ENCODE peak calls at places on chromosomes 5 and 9, in six cellular contexts. D is left ventricle myocardium inferior, T is psoas muscle, H is dorsolateral prefrontal cortex, E is astrocyte, V is heart left ventricle. J is an unnamed sample.

GRCh38 chr9:134405527-134405926 is 79.3 kb downstream of the RXRA start:
- DNase-seq in V (no peak), D (no peak), T (no peak), E (no peak), H (no peak), J (no peak)

GRCh38 chr9:89756891-89757537 is 152.2 kb downstream of the GADD45G start:
- DNase-seq in H (no peak), T (peak; percentile 72), D (peak; percentile 71), V (peak; percentile 68), E (no peak), J (no peak)

GRCh38 chr9:92655896-92656536 is 13.9 kb downstream of the IPPK start:
- DNase-seq in H (no peak), D (no peak), T (no peak), V (no peak), E (no peak), J (no peak)

GRCh38 chr5:111810087-111810486 is 53.1 kb upstream of the NREP start:
- DNase-seq in H (no peak), E (no peak), V (no peak), T (no peak), D (no peak), J (peak; percentile 5)

GRCh38 chr5:131355972-131356528 is 92.2 kb downstream of the CDC42SE2 start:
- DNase-seq in D (no peak), E (peak; percentile 37), V (no peak), T (no peak), H (no peak), J (no peak)

GRCh38 chr9:18498947-18499585 is 25.1 kb downstream of the ADAMTSL1 start:
- DNase-seq in T (no peak), E (no peak), D (no peak), H (no peak), V (no peak), J (peak; percentile 36)

GRCh38 chr5:150565868-150566267 is 57.9 kb downstream of the NDST1 start:
- DNase-seq in V (no peak), H (no peak), E (no peak), D (no peak), T (no peak), J (no peak)

GRCh38 chr9:4400731-4401130 is 89.5 kb upstream of the SLC1A1 start:
- DNase-seq in V (no peak), T (no peak), E (no peak), D (no peak), H (no peak), J (no peak)

GRCh38 chr5:1471240-1471853 is 26.1 kb upstream of the SLC6A3 start:
- DNase-seq in V (no peak), E (no peak), D (no peak), T (peak; percentile 42), H (peak; percentile 21), J (no peak)

GRCh38 chr9:107435415-107435814 is 54.2 kb downstream of the KLF4 start:
- DNase-seq in H (no peak), T (no peak), V (no peak), E (no peak), D (no peak), J (no peak)

GRCh38 chr9:126439402-126439765 is 112.8 kb downstream of the MVB12B start:
- DNase-seq in H (no peak), T (no peak), D (no peak), E (peak; percentile 83), V (no peak), J (peak; percentile 41)

GRCh38 chr5:67003373-67003905 is 193.2 kb downstream of the CD180 start:
- DNase-seq in V (no peak), E (peak; percentile 34), H (no peak), D (no peak), T (no peak), J (peak; percentile 47)

GRCh38 chr9:69971643-69972449 is 71.8 kb upstream of the MAMDC2 start:
- DNase-seq in D (peak; percentile 80), E (peak; percentile 64), V (peak; percentile 63), T (peak; percentile 86), H (peak; percentile 70), J (peak; percentile 62)

GRCh38 chr9:96853711-96854072 is 622 bp downstream of the ZNF782 start:
- DNase-seq in D (no peak), H (no peak), V (no peak), T (no peak), E (no peak), J (no peak)

DNA sequence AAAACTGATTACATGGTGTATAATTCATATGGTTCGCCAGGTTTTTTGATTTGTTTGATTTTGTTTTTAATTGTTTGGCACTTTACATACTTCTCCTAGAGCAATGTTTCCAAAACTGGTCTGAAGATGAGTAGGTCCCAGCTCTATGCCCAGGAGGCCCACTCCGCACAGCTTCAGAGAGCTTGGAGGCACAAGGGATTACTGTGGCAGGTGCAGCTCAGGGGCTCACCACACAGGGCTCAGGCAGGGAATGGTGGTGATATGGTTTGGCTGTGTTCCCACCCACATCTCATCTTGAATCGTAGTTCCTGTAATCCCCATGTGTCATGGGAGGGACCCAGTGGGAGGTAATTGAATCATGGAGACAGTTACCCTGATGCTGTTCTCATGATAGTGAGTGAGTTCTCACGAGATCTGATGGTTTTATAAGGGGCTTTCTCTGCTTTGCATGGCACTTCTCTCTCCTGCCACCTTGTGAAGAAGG is 296.6 kb downstream of the MED10 start:
- DNase-seq in T (no peak), E (no peak), D (no peak), H (no peak), V (no peak), J (no peak)
- H3K27me3 ChIP-seq in T (no peaks in the 10 kb centered on the region), E (no peaks in the 10 kb centered on the region), D (peaks cover 11% of the 10 kb centered on the region), H (no peaks in the 10 kb centered on the region), V (no peaks in the 10 kb centered on the region), J (no peaks in the 10 kb centered on the region)

DNA sequence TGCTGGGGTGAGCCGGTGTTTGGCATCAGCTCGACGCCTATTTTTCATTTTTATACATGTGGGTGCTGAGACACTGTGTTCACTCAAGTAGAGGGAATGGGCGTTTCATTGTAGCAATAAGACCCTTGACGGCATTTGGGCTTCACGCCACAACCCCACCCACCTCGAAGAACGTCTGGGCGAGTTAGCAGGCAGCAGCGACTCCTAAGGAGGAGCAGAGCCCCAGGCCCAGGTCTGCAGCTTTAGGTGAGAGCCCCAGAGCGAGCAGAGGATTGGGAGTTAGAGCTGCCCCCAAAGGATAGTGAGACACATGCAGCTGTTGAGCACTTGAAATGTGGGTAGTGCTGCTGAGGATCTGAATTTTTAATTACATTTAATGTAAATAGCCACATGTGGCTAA is 1.6 kb upstream of the ZFP62 start:
- DNase-seq in E (no peak), T (no peak), V (no peak), D (no peak), H (no peak), J (no peak)
- TF ChIP-seq CTCF in E (no peak), T (no peak), V (no peak), D (no peak), H (no peak), J (no peak)

GRCh38 chr5:138978085-138978484 is 103.0 kb upstream of the LRRTM2 start:
- DNase-seq in V (no peak), E (peak; percentile 52), D (no peak), H (no peak), T (no peak), J (peak; percentile 40)
- H3K27me3 ChIP-seq in V (no peaks in the 10 kb centered on the region), E (no peaks in the 10 kb centered on the region), D (no peaks in the 10 kb centered on the region), H (no peaks in the 10 kb centered on the region), T (no peaks in the 10 kb centered on the region), J (no peaks in the 10 kb centered on the region)

GRCh38 chr9:35510745-35511428 is 21.0 kb downstream of the RUSC2 start:
- DNase-seq in T (peak; percentile 83), H (no peak), E (peak; percentile 97), D (peak; percentile 84), V (peak; percentile 89), J (no peak)
- TF ChIP-seq CTCF in T (peak; percentile 39), H (peak; percentile 24), E (no peak), D (peak; percentile 56), V (peak; percentile 65), J (peak; percentile 34)

DNA sequence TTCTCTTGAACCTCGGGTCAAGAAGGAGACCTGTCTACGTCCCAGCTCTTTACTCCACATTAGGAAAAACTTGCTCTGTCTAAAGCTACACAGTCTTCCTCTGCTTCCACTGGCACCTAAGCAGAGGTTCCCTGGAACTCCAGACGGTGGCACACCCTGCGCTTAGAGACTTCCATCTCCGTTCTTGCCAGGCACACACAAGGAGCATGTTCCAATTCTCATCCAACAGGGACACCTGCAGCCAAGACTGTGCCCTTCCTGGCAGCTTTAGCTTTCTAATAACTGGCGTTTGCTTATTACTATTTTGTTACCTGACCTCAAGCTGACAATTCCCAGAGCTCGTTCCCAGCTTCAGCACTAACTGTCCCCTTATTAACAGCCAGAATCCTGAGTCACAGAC is 16.0 kb downstream of the CAPSL start:
- DNase-seq in H (no peak), T (no peak), V (no peak), E (no peak), D (no peak), J (no peak)
- H3K27me3 ChIP-seq in H (no peaks in the 10 kb centered on the region), T (peaks cover 6% of the 10 kb centered on the region), V (peaks cover 6% of the 10 kb centered on the region), E (peaks cover 5% of the 10 kb centered on the region), D (peaks cover 78% of the 10 kb centered on the region), J (peaks cover 44% of the 10 kb centered on the region)

DNA sequence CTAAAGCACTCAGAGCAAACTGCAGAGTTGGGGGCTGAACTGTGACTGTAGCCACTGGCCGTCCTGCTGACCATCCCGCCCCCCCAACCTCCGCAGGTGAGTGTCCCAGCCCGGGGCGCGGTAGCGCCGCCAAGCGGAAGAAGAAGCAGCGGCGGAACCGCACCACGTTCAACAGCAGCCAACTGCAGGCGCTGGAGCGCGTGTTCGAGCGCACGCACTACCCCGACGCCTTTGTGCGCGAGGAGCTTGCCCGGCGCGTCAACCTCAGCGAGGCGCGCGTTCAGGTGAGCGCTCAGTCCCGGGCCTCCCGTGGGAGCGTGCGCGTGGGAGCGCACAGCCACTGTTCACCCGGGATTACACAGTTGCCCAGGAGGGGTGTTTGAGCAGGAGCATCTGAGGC is 33.7 kb downstream of the PTGES start:
- DNase-seq in T (no peak), H (no peak), D (no peak), E (no peak), V (no peak), J (no peak)
- TF ChIP-seq CTCF in T (no peak), H (no peak), D (no peak), E (no peak), V (no peak), J (no peak)

GRCh38 chr5:139744471-139745120 is 51.0 kb upstream of the PSD2 start:
- DNase-seq in H (peak; percentile 76), D (no peak), T (no peak), E (no peak), V (no peak), J (no peak)

GRCh38 chr5:139746691-139747582 is 48.7 kb upstream of the PSD2 start:
- DNase-seq in H (peak; percentile 46), T (no peak), V (no peak), E (peak; percentile 16), D (no peak), J (no peak)

GRCh38 chr5:139747583-139748504 is 47.8 kb upstream of the PSD2 start:
- DNase-seq in V (peak; percentile 56), E (peak; percentile 44), D (peak; percentile 49), T (no peak), H (peak; percentile 61), J (peak; percentile 33)

GRCh38 chr5:139745121-139745799 is 50.3 kb upstream of the PSD2 start:
- DNase-seq in H (peak; percentile 67), D (peak; percentile 32), T (peak; percentile 81), V (no peak), E (peak; percentile 85), J (no peak)

GRCh38 chr5:139745800-139746690 is 49.6 kb upstream of the PSD2 start:
- DNase-seq in D (peak; percentile 56), V (peak; percentile 71), H (peak; percentile 84), E (peak; percentile 68), T (peak; percentile 81), J (peak; percentile 78)
- H3K27me3 ChIP-seq in D (peaks cover 47% of the 10 kb centered on the region), V (peaks cover 10% of the 10 kb centered on the region), H (no peaks in the 10 kb centered on the region), E (no peaks in the 10 kb centered on the region), T (peaks cover 11% of the 10 kb centered on the region), J (peaks cover 42% of the 10 kb centered on the region)